ENCODE peak calls at places on chromosome 15, in seven cellular contexts. One of them, this sample, is unnamed.

GRCh38 chr15:51658664-51659063 is 22.6 kb upstream of the SCG3 start:
- DNase-seq in Karpas-422: peak
- DNase-seq in activated CD4-positive, alpha-beta T cell treated with anti-CD3 and anti-CD28 coated beads, Interleukin-2, amount 50 U/mL, for 24 hours: no peak
- DNase-seq in NCI-H1092: no peak
- DNase-seq in GF-D8: no peak
- DNase-seq in CD8-positive, alpha-beta T cell: no peak
- DNase-seq in stimulated activated CD8-positive, alpha-beta memory T cell treated with anti-CD3 and anti-CD28 coated beads, Interleukin-12 subunit alpha, Interleukin-12 subunit beta, amount 100 ng/mL, for 4 hours: no peak
- DNase-seq in this sample: no peak

GRCh38 chr15:40320931-40321371 is 2.5 kb upstream of the INAFM2 start:
- DNase-seq in Karpas-422: peak
- DNase-seq in activated CD4-positive, alpha-beta T cell treated with anti-CD3 and anti-CD28 coated beads, Interleukin-2, amount 50 U/mL, for 24 hours: no peak
- DNase-seq in NCI-H1092: peak
- DNase-seq in GF-D8: peak
- DNase-seq in CD8-positive, alpha-beta T cell: no peak
- DNase-seq in stimulated activated CD8-positive, alpha-beta memory T cell treated with anti-CD3 and anti-CD28 coated beads, Interleukin-12 subunit alpha, Interleukin-12 subunit beta, amount 100 ng/mL, for 4 hours: no peak
- DNase-seq in this sample: peak

GRCh38 chr15:68325721-68326120 is 48.2 kb downstream of the FEM1B start:
- DNase-seq in Karpas-422: no peak
- DNase-seq in activated CD4-positive, alpha-beta T cell treated with anti-CD3 and anti-CD28 coated beads, Interleukin-2, amount 50 U/mL, for 24 hours: no peak
- DNase-seq in NCI-H1092: no peak
- DNase-seq in GF-D8: no peak
- DNase-seq in CD8-positive, alpha-beta T cell: no peak
- DNase-seq in stimulated activated CD8-positive, alpha-beta memory T cell treated with anti-CD3 and anti-CD28 coated beads, Interleukin-12 subunit alpha, Interleukin-12 subunit beta, amount 100 ng/mL, for 4 hours: no peak
- DNase-seq in this sample: no peak

GRCh38 chr15:75179773-75180140 is 21.9 kb upstream of the C15orf39 start:
- DNase-seq in Karpas-422: no peak
- DNase-seq in activated CD4-positive, alpha-beta T cell treated with anti-CD3 and anti-CD28 coated beads, Interleukin-2, amount 50 U/mL, for 24 hours: no peak
- DNase-seq in NCI-H1092: no peak
- DNase-seq in GF-D8: no peak
- DNase-seq in CD8-positive, alpha-beta T cell: no peak
- DNase-seq in stimulated activated CD8-positive, alpha-beta memory T cell treated with anti-CD3 and anti-CD28 coated beads, Interleukin-12 subunit alpha, Interleukin-12 subunit beta, amount 100 ng/mL, for 4 hours: no peak
- DNase-seq in this sample: no peak

GRCh38 chr15:100879461-100880138 is at the start of gene ALDH1A3:
- DNase-seq in Karpas-422: no peak
- DNase-seq in activated CD4-positive, alpha-beta T cell treated with anti-CD3 and anti-CD28 coated beads, Interleukin-2, amount 50 U/mL, for 24 hours: no peak
- DNase-seq in NCI-H1092: no peak
- DNase-seq in GF-D8: no peak
- DNase-seq in CD8-positive, alpha-beta T cell: no peak
- DNase-seq in stimulated activated CD8-positive, alpha-beta memory T cell treated with anti-CD3 and anti-CD28 coated beads, Interleukin-12 subunit alpha, Interleukin-12 subunit beta, amount 100 ng/mL, for 4 hours: no peak
- DNase-seq in this sample: no peak

GRCh38 chr15:69652906-69653305 is 200.3 kb downstream of the RPLP1 start:
- DNase-seq in Karpas-422: no peak
- DNase-seq in activated CD4-positive, alpha-beta T cell treated with anti-CD3 and anti-CD28 coated beads, Interleukin-2, amount 50 U/mL, for 24 hours: no peak
- DNase-seq in NCI-H1092: no peak
- DNase-seq in GF-D8: no peak
- DNase-seq in CD8-positive, alpha-beta T cell: no peak
- DNase-seq in stimulated activated CD8-positive, alpha-beta memory T cell treated with anti-CD3 and anti-CD28 coated beads, Interleukin-12 subunit alpha, Interleukin-12 subunit beta, amount 100 ng/mL, for 4 hours: no peak
- DNase-seq in this sample: no peak

GRCh38 chr15:89523101-89523500 is 26.7 kb upstream of the RHCG start:
- DNase-seq in Karpas-422: no peak
- DNase-seq in activated CD4-positive, alpha-beta T cell treated with anti-CD3 and anti-CD28 coated beads, Interleukin-2, amount 50 U/mL, for 24 hours: no peak
- DNase-seq in NCI-H1092: no peak
- DNase-seq in GF-D8: no peak
- DNase-seq in CD8-positive, alpha-beta T cell: no peak
- DNase-seq in stimulated activated CD8-positive, alpha-beta memory T cell treated with anti-CD3 and anti-CD28 coated beads, Interleukin-12 subunit alpha, Interleukin-12 subunit beta, amount 100 ng/mL, for 4 hours: no peak
- DNase-seq in this sample: no peak

GRCh38 chr15:70158996-70159355 is 61.3 kb upstream of the TLE3 start:
- DNase-seq in Karpas-422: no peak
- DNase-seq in activated CD4-positive, alpha-beta T cell treated with anti-CD3 and anti-CD28 coated beads, Interleukin-2, amount 50 U/mL, for 24 hours: no peak
- DNase-seq in NCI-H1092: no peak
- DNase-seq in GF-D8: no peak
- DNase-seq in CD8-positive, alpha-beta T cell: no peak
- DNase-seq in stimulated activated CD8-positive, alpha-beta memory T cell treated with anti-CD3 and anti-CD28 coated beads, Interleukin-12 subunit alpha, Interleukin-12 subunit beta, amount 100 ng/mL, for 4 hours: no peak
- DNase-seq in this sample: no peak

GRCh38 chr15:31280037-31280830 is 46.4 kb upstream of the KLF13 start:
- DNase-seq in Karpas-422: no peak
- DNase-seq in activated CD4-positive, alpha-beta T cell treated with anti-CD3 and anti-CD28 coated beads, Interleukin-2, amount 50 U/mL, for 24 hours: no peak
- DNase-seq in NCI-H1092: peak
- DNase-seq in GF-D8: no peak
- DNase-seq in CD8-positive, alpha-beta T cell: no peak
- DNase-seq in stimulated activated CD8-positive, alpha-beta memory T cell treated with anti-CD3 and anti-CD28 coated beads, Interleukin-12 subunit alpha, Interleukin-12 subunit beta, amount 100 ng/mL, for 4 hours: no peak
- DNase-seq in this sample: peak

GRCh38 chr15:56978898-56979662 is 60.6 kb downstream of the TCF12 start:
- DNase-seq in Karpas-422: no peak
- DNase-seq in activated CD4-positive, alpha-beta T cell treated with anti-CD3 and anti-CD28 coated beads, Interleukin-2, amount 50 U/mL, for 24 hours: no peak
- DNase-seq in NCI-H1092: no peak
- DNase-seq in GF-D8: no peak
- DNase-seq in CD8-positive, alpha-beta T cell: no peak
- DNase-seq in stimulated activated CD8-positive, alpha-beta memory T cell treated with anti-CD3 and anti-CD28 coated beads, Interleukin-12 subunit alpha, Interleukin-12 subunit beta, amount 100 ng/mL, for 4 hours: no peak
- DNase-seq in this sample: no peak

GRCh38 chr15:81336568-81336967 is 12.6 kb upstream of the STARD5 start:
- DNase-seq in Karpas-422: peak
- DNase-seq in activated CD4-positive, alpha-beta T cell treated with anti-CD3 and anti-CD28 coated beads, Interleukin-2, amount 50 U/mL, for 24 hours: no peak
- DNase-seq in NCI-H1092: no peak
- DNase-seq in GF-D8: no peak
- DNase-seq in CD8-positive, alpha-beta T cell: no peak
- DNase-seq in stimulated activated CD8-positive, alpha-beta memory T cell treated with anti-CD3 and anti-CD28 coated beads, Interleukin-12 subunit alpha, Interleukin-12 subunit beta, amount 100 ng/mL, for 4 hours: no peak
- DNase-seq in this sample: no peak

GRCh38 chr15:74156678-74157411 is 16.7 kb upstream of the ISLR start:
- DNase-seq in Karpas-422: no peak
- DNase-seq in activated CD4-positive, alpha-beta T cell treated with anti-CD3 and anti-CD28 coated beads, Interleukin-2, amount 50 U/mL, for 24 hours: no peak
- DNase-seq in NCI-H1092: no peak
- DNase-seq in GF-D8: no peak
- DNase-seq in CD8-positive, alpha-beta T cell: no peak
- DNase-seq in stimulated activated CD8-positive, alpha-beta memory T cell treated with anti-CD3 and anti-CD28 coated beads, Interleukin-12 subunit alpha, Interleukin-12 subunit beta, amount 100 ng/mL, for 4 hours: no peak
- DNase-seq in this sample: peak

GRCh38 chr15:37872661-37873060 is 61.8 kb upstream of the TMCO5A start:
- DNase-seq in Karpas-422: no peak
- DNase-seq in activated CD4-positive, alpha-beta T cell treated with anti-CD3 and anti-CD28 coated beads, Interleukin-2, amount 50 U/mL, for 24 hours: no peak
- DNase-seq in NCI-H1092: peak
- DNase-seq in GF-D8: no peak
- DNase-seq in CD8-positive, alpha-beta T cell: no peak
- DNase-seq in stimulated activated CD8-positive, alpha-beta memory T cell treated with anti-CD3 and anti-CD28 coated beads, Interleukin-12 subunit alpha, Interleukin-12 subunit beta, amount 100 ng/mL, for 4 hours: no peak
- DNase-seq in this sample: no peak

GRCh38 chr15:43911235-43911661 is 84.4 kb downstream of the WDR76 start:
- DNase-seq in Karpas-422: no peak
- DNase-seq in activated CD4-positive, alpha-beta T cell treated with anti-CD3 and anti-CD28 coated beads, Interleukin-2, amount 50 U/mL, for 24 hours: no peak
- DNase-seq in NCI-H1092: no peak
- DNase-seq in GF-D8: no peak
- DNase-seq in CD8-positive, alpha-beta T cell: no peak
- DNase-seq in stimulated activated CD8-positive, alpha-beta memory T cell treated with anti-CD3 and anti-CD28 coated beads, Interleukin-12 subunit alpha, Interleukin-12 subunit beta, amount 100 ng/mL, for 4 hours: no peak
- DNase-seq in this sample: no peak

GRCh38 chr15:73691398-73691797 is 7.2 kb downstream of the CD276 start:
- DNase-seq in Karpas-422: no peak
- DNase-seq in activated CD4-positive, alpha-beta T cell treated with anti-CD3 and anti-CD28 coated beads, Interleukin-2, amount 50 U/mL, for 24 hours: no peak
- DNase-seq in NCI-H1092: no peak
- DNase-seq in GF-D8: no peak
- DNase-seq in CD8-positive, alpha-beta T cell: no peak
- DNase-seq in stimulated activated CD8-positive, alpha-beta memory T cell treated with anti-CD3 and anti-CD28 coated beads, Interleukin-12 subunit alpha, Interleukin-12 subunit beta, amount 100 ng/mL, for 4 hours: no peak
- DNase-seq in this sample: no peak

GRCh38 chr15:98745650-98746374 is 97.5 kb downstream of the IGF1R start:
- DNase-seq in Karpas-422: no peak
- DNase-seq in activated CD4-positive, alpha-beta T cell treated with anti-CD3 and anti-CD28 coated beads, Interleukin-2, amount 50 U/mL, for 24 hours: no peak
- DNase-seq in NCI-H1092: no peak
- DNase-seq in GF-D8: peak
- DNase-seq in CD8-positive, alpha-beta T cell: no peak
- DNase-seq in stimulated activated CD8-positive, alpha-beta memory T cell treated with anti-CD3 and anti-CD28 coated beads, Interleukin-12 subunit alpha, Interleukin-12 subunit beta, amount 100 ng/mL, for 4 hours: no peak
- DNase-seq in this sample: no peak

GRCh38 chr15:70608156-70608555 is 155.2 kb downstream of the UACA start:
- DNase-seq in Karpas-422: no peak
- DNase-seq in activated CD4-positive, alpha-beta T cell treated with anti-CD3 and anti-CD28 coated beads, Interleukin-2, amount 50 U/mL, for 24 hours: no peak
- DNase-seq in NCI-H1092: no peak
- DNase-seq in GF-D8: peak
- DNase-seq in CD8-positive, alpha-beta T cell: no peak
- DNase-seq in stimulated activated CD8-positive, alpha-beta memory T cell treated with anti-CD3 and anti-CD28 coated beads, Interleukin-12 subunit alpha, Interleukin-12 subunit beta, amount 100 ng/mL, for 4 hours: no peak
- DNase-seq in this sample: no peak

GRCh38 chr15:36798366-36798765 is 218.9 kb downstream of the CDIN1 start:
- DNase-seq in Karpas-422: no peak
- DNase-seq in activated CD4-positive, alpha-beta T cell treated with anti-CD3 and anti-CD28 coated beads, Interleukin-2, amount 50 U/mL, for 24 hours: no peak
- DNase-seq in NCI-H1092: no peak
- DNase-seq in GF-D8: no peak
- DNase-seq in CD8-positive, alpha-beta T cell: no peak
- DNase-seq in stimulated activated CD8-positive, alpha-beta memory T cell treated with anti-CD3 and anti-CD28 coated beads, Interleukin-12 subunit alpha, Interleukin-12 subunit beta, amount 100 ng/mL, for 4 hours: no peak
- DNase-seq in this sample: no peak

GRCh38 chr15:39680868-39681267 is 100.0 kb downstream of the THBS1 start:
- DNase-seq in Karpas-422: no peak
- DNase-seq in activated CD4-positive, alpha-beta T cell treated with anti-CD3 and anti-CD28 coated beads, Interleukin-2, amount 50 U/mL, for 24 hours: no peak
- DNase-seq in NCI-H1092: no peak
- DNase-seq in GF-D8: no peak
- DNase-seq in CD8-positive, alpha-beta T cell: no peak
- DNase-seq in stimulated activated CD8-positive, alpha-beta memory T cell treated with anti-CD3 and anti-CD28 coated beads, Interleukin-12 subunit alpha, Interleukin-12 subunit beta, amount 100 ng/mL, for 4 hours: no peak
- DNase-seq in this sample: no peak

GRCh38 chr15:67834593-67835348 is 5.1 kb downstream of the RNU6-1 start:
- DNase-seq in Karpas-422: no peak
- DNase-seq in activated CD4-positive, alpha-beta T cell treated with anti-CD3 and anti-CD28 coated beads, Interleukin-2, amount 50 U/mL, for 24 hours: no peak
- DNase-seq in NCI-H1092: no peak
- DNase-seq in GF-D8: no peak
- DNase-seq in CD8-positive, alpha-beta T cell: no peak
- DNase-seq in stimulated activated CD8-positive, alpha-beta memory T cell treated with anti-CD3 and anti-CD28 coated beads, Interleukin-12 subunit alpha, Interleukin-12 subunit beta, amount 100 ng/mL, for 4 hours: no peak
- DNase-seq in this sample: no peak

GRCh38 chr15:101657968-101658784 is 6.0 kb upstream of the TM2D3 start:
- DNase-seq in Karpas-422: no peak
- DNase-seq in activated CD4-positive, alpha-beta T cell treated with anti-CD3 and anti-CD28 coated beads, Interleukin-2, amount 50 U/mL, for 24 hours: no peak
- DNase-seq in NCI-H1092: peak
- DNase-seq in GF-D8: no peak
- DNase-seq in CD8-positive, alpha-beta T cell: no peak
- DNase-seq in stimulated activated CD8-positive, alpha-beta memory T cell treated with anti-CD3 and anti-CD28 coated beads, Interleukin-12 subunit alpha, Interleukin-12 subunit beta, amount 100 ng/mL, for 4 hours: no peak
- DNase-seq in this sample: peak

GRCh38 chr15:40803076-40803475 is 3.8 kb upstream of the ZFYVE19 start:
- DNase-seq in Karpas-422: no peak
- DNase-seq in activated CD4-positive, alpha-beta T cell treated with anti-CD3 and anti-CD28 coated beads, Interleukin-2, amount 50 U/mL, for 24 hours: no peak
- DNase-seq in NCI-H1092: no peak
- DNase-seq in GF-D8: no peak
- DNase-seq in CD8-positive, alpha-beta T cell: no peak
- DNase-seq in stimulated activated CD8-positive, alpha-beta memory T cell treated with anti-CD3 and anti-CD28 coated beads, Interleukin-12 subunit alpha, Interleukin-12 subunit beta, amount 100 ng/mL, for 4 hours: no peak
- DNase-seq in this sample: no peak

This sample was measured in NCI-H2081 treated with DMSO at 0.1 percent for 48 hours.